ENCODE peak calls at places on chromosomes 5 and 9, in six cellular contexts. I, Q, D, F, R and E are unnamed samples. For H3K4me1, the result is how much of the 10 kb centered on the place peaks cover.

GRCh38 chr5:68315679-68316271 is 100.2 kb downstream of the PIK3R1 start:
- DNase-seq in I (no peak), Q (no peak), D (no peak), F (no peak), R (peak), E (no peak)

GRCh38 chr9:85884236-85884635 is 56.7 kb upstream of the NAA35 start:
- DNase-seq in I (no peak), Q (no peak), D (peak), F (no peak), R (no peak), E (no peak)

GRCh38 chr5:154367101-154367500 is 78.7 kb upstream of the SAP30L start:
- DNase-seq in I (no peak), Q (no peak), D (peak), F (no peak), R (no peak), E (no peak)

GRCh38 chr9:12813960-12814876 is 39.4 kb downstream of the LURAP1L start:
- DNase-seq in I (peak), Q (no peak), D (peak), F (peak), R (no peak), E (peak)

GRCh38 chr5:168086736-168087135 is 204.7 kb upstream of the WWC1 start:
- DNase-seq in I (no peak), Q (no peak), D (no peak), F (no peak), R (no peak), E (no peak)

GRCh38 chr9:7146582-7146981 is 388.8 kb downstream of the KDM4C start:
- DNase-seq in I (no peak), Q (no peak), D (peak), F (peak), R (no peak), E (no peak)

GRCh38 chr5:58258984-58259684 is 200.8 kb downstream of the PLK2 start:
- DNase-seq in I (no peak), Q (no peak), D (no peak), F (peak), R (no peak), E (no peak)

GRCh38 chr5:72063219-72063819 is 44.0 kb upstream of the MAP1B start:
- DNase-seq in I (no peak), Q (no peak), D (peak), F (peak), R (no peak), E (no peak)

GRCh38 chr5:78647411-78647818 is 1.2 kb downstream of the LHFPL2 start:
- DNase-seq in I (no peak), Q (no peak), D (peak), F (peak), R (no peak), E (peak)

GRCh38 chr9:37471942-37472679 is 6.9 kb upstream of the ZBTB5 start:
- DNase-seq in I (no peak), Q (no peak), D (peak), F (peak), R (no peak), E (peak)

GRCh38 chr5:143755969-143756368 is 56.0 kb upstream of the HMHB1 start:
- DNase-seq in I (no peak), Q (no peak), D (no peak), F (no peak), R (no peak), E (no peak)

GRCh38 chr9:126317513-126317912 is 9.1 kb upstream of the MVB12B start:
- DNase-seq in I (no peak), Q (peak), D (no peak), F (no peak), R (peak), E (no peak)

GRCh38 chr9:77424993-77425392 is 223.1 kb downstream of the GNA14 start:
- DNase-seq in I (no peak), Q (no peak), D (no peak), F (no peak), R (no peak), E (no peak)

GRCh38 chr5:58087905-58088304 is 372.0 kb downstream of the PLK2 start:
- DNase-seq in I (no peak), Q (no peak), D (no peak), F (no peak), R (no peak), E (no peak)

GRCh38 chr9:135508211-135508820 is 7.8 kb downstream of the MRPS2 start:
- DNase-seq in I (no peak), Q (no peak), D (no peak), F (no peak), R (no peak), E (peak)

GRCh38 chr5:21823076-21823574 is 1030.0 kb downstream of the CDH12 start:
- DNase-seq in I (no peak), Q (no peak), D (no peak), F (no peak), R (no peak), E (no peak)

GRCh38 chr5:41598011-41598410 is 87.6 kb upstream of the PLCXD3 start:
- DNase-seq in I (no peak), Q (no peak), D (no peak), F (peak), R (no peak), E (no peak)

GRCh38 chr9:130172161-130172857 is at the start of gene NCS1:
- DNase-seq in I (peak), Q (peak), D (peak), F (peak), R (peak), E (no peak)

GRCh38 chr9:130172858-130173461 is 756 bp downstream of the NCS1 start:
- DNase-seq in I (no peak), Q (no peak), D (peak), F (peak), R (peak), E (peak)

GRCh38 chr9:130174920-130175321 is 2.7 kb downstream of the NCS1 start:
- DNase-seq in I (no peak), Q (no peak), D (no peak), F (no peak), R (no peak), E (no peak)

GRCh38 chr9:130174025-130174424 is 1.8 kb downstream of the NCS1 start:
- DNase-seq in I (no peak), Q (no peak), D (no peak), F (no peak), R (no peak), E (no peak)

DNA sequence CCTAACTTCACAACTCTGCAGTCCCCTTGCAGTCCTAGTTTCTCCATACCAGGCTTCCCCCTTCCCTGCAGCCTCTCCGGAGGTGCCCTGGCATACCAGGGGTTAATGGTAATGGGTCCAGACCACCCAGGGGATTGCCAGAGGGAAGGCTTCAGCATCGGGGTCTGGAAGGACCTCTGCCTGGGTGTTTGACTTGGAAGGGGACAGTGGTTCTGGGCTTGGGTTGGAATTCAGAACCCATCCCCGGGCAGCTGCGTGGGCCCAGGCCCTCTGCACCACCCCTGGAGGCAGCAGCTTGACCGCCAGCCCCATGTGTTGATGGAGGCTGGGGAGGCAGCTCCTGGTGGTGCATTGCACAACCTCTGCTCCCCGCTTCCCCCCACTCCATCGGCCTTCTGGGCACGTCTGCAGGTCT is 1.3 kb downstream of the NCS1 start:
- DNase-seq in I (no peak), Q (no peak), D (no peak), F (no peak), R (no peak), E (no peak)
- H3K27ac ChIP-seq in I (no peak), Q (no peak), D (peak), F (no peak), R (no peak), E (no peak)

GRCh38 chr5:17314907-17315471 is 97.6 kb downstream of the BASP1 start:
- DNase-seq in I (no peak), Q (no peak), D (peak), F (peak), R (no peak), E (no peak)
- H3K4me1 ChIP-seq in I (under half), Q (under half), D (under half), F (under half), R (under half), E (half or more)

DNA sequence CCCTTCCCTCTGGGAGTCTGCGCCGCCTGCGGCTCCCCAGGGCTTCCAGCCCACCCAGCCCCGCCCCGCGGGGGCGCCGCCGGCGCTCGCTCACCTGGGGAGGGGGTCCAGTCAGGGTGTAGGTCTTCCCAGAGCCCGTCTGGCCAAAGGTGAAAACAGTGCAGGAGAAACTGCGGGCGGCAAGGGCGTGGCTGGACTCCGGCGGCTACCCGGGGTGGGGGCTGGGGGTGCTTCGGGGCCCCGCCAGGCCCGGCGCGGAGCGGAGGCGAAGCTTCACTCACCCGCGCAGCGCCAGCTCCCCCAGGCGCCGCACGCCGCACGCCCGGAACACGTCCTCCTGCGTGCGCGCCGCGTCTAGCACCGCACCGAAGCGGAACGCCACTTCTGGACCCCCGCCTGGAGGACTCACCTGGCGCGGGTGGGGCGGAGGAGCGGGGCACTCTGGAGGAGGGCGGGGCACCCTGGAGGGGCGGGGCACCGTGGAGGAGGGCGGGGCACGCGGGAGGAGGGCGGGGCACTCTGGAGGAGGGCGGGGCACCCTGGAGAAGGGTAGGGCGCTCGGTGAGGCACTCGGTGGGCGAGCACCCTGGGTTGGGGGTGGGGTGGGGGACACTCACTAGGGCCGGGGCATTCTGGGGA is 952 bp downstream of the KIF12 start:
- DNase-seq in I (no peak), Q (peak), D (no peak), F (peak), R (no peak), E (no peak)
- H3K4me3 ChIP-seq in I (peak), Q (peak), D (peak), F (peak), R (no peak), E (peak)

GRCh38 chr5:2727620-2728019 is 23.9 kb downstream of the IRX2 start:
- DNase-seq in I (no peak), Q (no peak), D (no peak), F (no peak), R (no peak), E (peak)
- H3K27ac ChIP-seq in I (no peak), Q (no peak), D (no peak), F (no peak), R (no peak), E (no peak)

GRCh38 chr5:142009886-142010285 is 2.9 kb downstream of the GNPDA1 start:
- DNase-seq in I (no peak), Q (no peak), D (no peak), F (no peak), R (no peak), E (no peak)
- H3K4me1 ChIP-seq in I (under half), Q (under half), D (under half), F (under half), R (half or more), E (under half)

DNA sequence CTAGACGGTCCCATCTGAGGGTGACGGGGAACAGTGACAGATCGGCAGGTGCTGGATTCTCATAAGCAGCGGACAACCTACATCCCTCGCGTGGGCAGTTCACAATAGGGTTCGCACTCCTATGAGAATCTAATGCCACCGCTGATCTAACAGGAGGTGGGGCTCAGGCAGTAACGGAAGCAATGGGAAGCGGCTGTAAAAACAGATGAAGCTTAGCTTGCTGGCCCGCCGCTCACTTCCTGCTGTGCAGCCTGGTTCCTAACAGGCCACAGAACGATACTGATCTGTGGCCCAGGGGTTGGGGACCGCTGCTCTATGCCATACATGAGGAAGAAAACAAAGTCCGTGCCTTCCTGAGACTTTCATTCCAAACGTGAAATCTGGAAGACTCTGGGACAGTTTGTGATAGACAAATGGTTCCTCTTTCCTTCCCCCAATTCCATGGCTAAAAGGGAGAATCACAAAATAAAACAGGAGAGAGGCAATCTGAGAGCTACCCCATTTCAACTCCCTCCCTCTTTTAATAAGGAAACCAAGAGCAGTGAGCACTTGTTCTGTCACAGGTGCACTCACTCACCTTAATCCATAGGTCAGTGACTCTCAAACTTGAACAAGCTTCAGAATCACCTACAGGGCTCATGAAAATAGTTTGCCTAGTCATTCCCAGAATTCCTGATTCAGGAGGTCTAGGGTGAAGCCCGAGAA is 12.1 kb downstream of the PDCL start:
- DNase-seq in I (peak), Q (peak), D (no peak), F (no peak), R (peak), E (no peak)
- H3K4me3 ChIP-seq in I (no peak), Q (no peak), D (no peak), F (no peak), R (no peak), E (no peak)

DNA sequence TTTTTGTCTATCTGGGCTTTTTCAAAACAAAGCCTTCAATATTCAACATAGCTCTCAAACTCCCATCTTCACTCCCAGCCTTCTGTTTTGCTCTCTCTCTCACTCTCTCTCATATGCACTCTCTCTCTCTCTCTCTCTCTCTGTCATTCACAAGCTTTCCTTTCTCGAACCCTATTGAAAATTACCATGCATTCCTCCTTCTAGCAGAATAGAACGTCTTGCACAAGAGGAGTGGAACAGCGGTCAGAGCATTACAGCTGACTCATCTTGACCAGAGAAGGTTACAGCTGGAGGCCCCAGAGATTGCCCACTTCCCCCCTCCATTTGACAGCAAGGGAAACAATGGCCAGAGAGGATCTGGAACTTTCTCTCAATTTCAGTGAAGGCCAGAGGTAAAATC is 51.0 kb upstream of the LIFR start:
- DNase-seq in I (no peak), Q (no peak), D (peak), F (no peak), R (no peak), E (peak)
- H3K27ac ChIP-seq in I (no peak), Q (peak), D (peak), F (no peak), R (no peak), E (no peak)

DNA sequence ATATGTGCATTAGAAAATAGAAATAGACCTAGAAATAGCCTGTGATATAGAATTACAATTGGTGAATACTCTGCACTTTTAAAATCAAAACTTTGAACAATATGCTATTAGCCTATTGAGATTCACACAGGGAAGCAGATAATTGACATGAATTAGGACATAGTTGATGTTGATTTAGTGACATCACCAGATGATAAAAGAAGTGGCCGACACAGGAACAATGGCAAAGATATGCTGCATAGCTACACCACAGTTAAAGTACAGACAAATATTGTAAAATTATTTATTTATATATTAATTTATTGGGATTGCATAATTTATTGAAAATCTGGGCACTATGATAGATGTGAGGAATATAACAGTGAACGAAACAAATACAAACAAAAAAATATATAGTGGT is 261.5 kb upstream of the CCNH start:
- DNase-seq in I (no peak), Q (no peak), D (no peak), F (no peak), R (no peak), E (no peak)
- H3K4me1 ChIP-seq in I (under half), Q (under half), D (under half), F (under half), R (under half), E (under half)

DNA sequence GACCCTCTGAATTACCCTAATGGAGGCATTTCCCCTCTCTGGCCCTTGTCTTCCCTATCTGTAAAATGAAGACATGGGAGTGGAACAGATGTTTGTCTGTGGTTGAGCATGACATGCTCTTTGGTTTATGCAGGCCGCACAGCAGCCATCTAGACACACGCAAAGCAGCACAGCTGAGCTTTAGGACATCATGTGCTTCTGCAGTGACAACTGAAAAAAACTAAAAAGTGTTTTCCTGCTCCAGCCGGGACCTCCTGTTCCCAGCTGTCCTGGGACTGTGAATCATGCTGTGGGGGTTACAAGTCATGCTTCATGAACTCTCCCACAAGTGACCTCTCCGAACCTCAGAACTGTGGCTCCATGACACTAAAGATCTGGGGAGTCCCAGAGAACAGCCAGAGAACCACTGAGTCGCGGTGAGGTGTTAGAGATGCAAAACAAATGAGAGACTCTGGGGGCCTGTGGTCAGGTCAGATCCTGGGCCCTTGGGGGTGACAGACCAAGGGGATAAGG is 1.7 kb downstream of the SMIM3 start:
- DNase-seq in I (no peak), Q (peak), D (peak), F (no peak), R (no peak), E (no peak)
- H3K4me3 ChIP-seq in I (no peak), Q (peak), D (no peak), F (no peak), R (no peak), E (no peak)